ENCODE peak calls at places on chromosomes 1 and 21, in nine cellular contexts. F, Q, I, A, P, R, G, L and T are unnamed samples.

GRCh38 chr1:12486401-12487005 is 131.5 kb downstream of the DHRS3 start:
- DNase-seq in F (no peak), Q (no peak), I (peak; percentile 74), A (peak; percentile 36), P (peak; percentile 85), R (no peak), G (no peak), L (no peak), T (no peak)

GRCh38 chr1:147167361-147167760 is 4.9 kb downstream of the PRKAB2 start:
- DNase-seq in F (no peak), Q (no peak), I (no peak), A (no peak), P (no peak), R (peak; percentile 95), G (no peak), L (no peak), T (peak; percentile 76)

GRCh38 chr1:93976711-93977328 is 67.6 kb upstream of the GCLM start:
- DNase-seq in F (no peak), Q (no peak), I (no peak), A (no peak), P (no peak), R (no peak), G (no peak), L (no peak), T (no peak)

GRCh38 chr1:33388989-33389771 is 41.7 kb downstream of the PHC2 start:
- DNase-seq in F (no peak), Q (no peak), I (peak; percentile 75), A (no peak), P (no peak), R (no peak), G (no peak), L (no peak), T (no peak)

GRCh38 chr1:75334876-75335275 is 200.7 kb downstream of the LHX8 start:
- DNase-seq in F (no peak), Q (no peak), I (no peak), A (no peak), P (no peak), R (no peak), G (no peak), L (no peak), T (no peak)

GRCh38 chr1:200739499-200740290 is 1.0 kb downstream of the CAMSAP2 start:
- DNase-seq in F (no peak), Q (peak; percentile 38), I (peak; percentile 90), A (peak; percentile 50), P (peak; percentile 91), R (no peak), G (no peak), L (no peak), T (no peak)

GRCh38 chr1:235056937-235057336 is 71.7 kb downstream of the TOMM20 start:
- DNase-seq in F (no peak), Q (no peak), I (no peak), A (no peak), P (no peak), R (no peak), G (no peak), L (no peak), T (no peak)

GRCh38 chr21:36881223-36881622 is 85.2 kb downstream of the HLCS start:
- DNase-seq in F (no peak), Q (no peak), I (no peak), A (no peak), P (no peak), R (peak; percentile 61), G (no peak), L (no peak), T (no peak)

GRCh38 chr1:61477301-61477700 is 247.6 kb downstream of the TM2D1 start:
- DNase-seq in F (no peak), Q (no peak), I (no peak), A (no peak), P (no peak), R (no peak), G (no peak), L (no peak), T (no peak)

GRCh38 chr1:90347366-90347765 is 352.5 kb downstream of the ZNF326 start:
- DNase-seq in F (no peak), Q (no peak), I (no peak), A (no peak), P (no peak), R (no peak), G (no peak), L (no peak), T (no peak)

GRCh38 chr1:13710097-13710496 is 10.1 kb downstream of the PRDM2 start:
- DNase-seq in F (no peak), Q (no peak), I (no peak), A (no peak), P (no peak), R (no peak), G (no peak), L (no peak), T (no peak)

GRCh38 chr1:13714851-13715250 is 14.9 kb downstream of the PRDM2 start:
- DNase-seq in F (no peak), Q (no peak), I (no peak), A (no peak), P (no peak), R (no peak), G (no peak), L (no peak), T (no peak)
- TF ChIP-seq CTCF in F (peak; percentile 72), Q (no peak), I (no peak), A (no peak), P (no peak), R (no peak), G (peak; percentile 53), L (peak; percentile 65), T (peak; percentile 44)

DNA sequence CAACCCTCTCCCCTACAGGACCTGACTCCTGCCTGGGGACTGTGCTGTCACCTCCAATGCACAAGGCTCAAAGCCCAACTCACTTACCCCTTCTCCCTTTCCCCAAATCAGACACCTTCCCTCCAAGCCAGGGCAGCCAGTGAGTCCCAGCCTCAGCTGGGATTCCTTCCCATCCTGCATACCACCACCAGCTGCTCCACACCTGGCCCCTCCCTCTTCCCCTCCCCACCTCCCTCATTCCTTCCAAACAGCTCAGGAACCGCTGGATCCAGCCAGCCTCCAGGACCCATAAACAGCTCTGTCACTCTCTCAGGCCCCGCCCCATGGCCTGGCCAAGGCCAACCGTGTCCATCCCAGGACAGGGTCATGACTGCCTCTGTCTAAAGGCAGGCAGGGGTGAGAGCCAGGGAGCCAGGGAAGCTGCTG is 41.4 kb downstream of the ACOT7 start:
- DNase-seq in F (no peak), Q (no peak), I (no peak), A (no peak), P (no peak), R (no peak), G (no peak), L (no peak), T (no peak)
- TF ChIP-seq CTCF in F (no peak), Q (no peak), I (no peak), A (no peak), P (no peak), R (no peak), G (no peak), L (no peak), T (no peak)

GRCh38 chr21:33383056-33383888 is 19.9 kb upstream of the IFNGR2 start:
- DNase-seq in F (no peak), Q (peak; percentile 51), I (peak; percentile 66), A (peak; percentile 41), P (peak; percentile 65), R (no peak), G (peak; percentile 74), L (peak; percentile 90), T (no peak)

GRCh38 chr21:33390479-33390878 is 12.7 kb upstream of the IFNGR2 start:
- DNase-seq in F (no peak), Q (no peak), I (no peak), A (no peak), P (no peak), R (no peak), G (no peak), L (no peak), T (no peak)

GRCh38 chr21:33384851-33385331 is 18.3 kb upstream of the IFNGR2 start:
- DNase-seq in F (no peak), Q (no peak), I (no peak), A (no peak), P (no peak), R (no peak), G (peak; percentile 59), L (no peak), T (no peak)

GRCh38 chr21:33388188-33388587 is 15.0 kb upstream of the IFNGR2 start:
- DNase-seq in F (no peak), Q (no peak), I (no peak), A (no peak), P (no peak), R (no peak), G (no peak), L (no peak), T (no peak)

GRCh38 chr21:33386222-33386784 is 16.9 kb upstream of the IFNGR2 start:
- DNase-seq in F (peak; percentile 25), Q (no peak), I (no peak), A (no peak), P (no peak), R (no peak), G (no peak), L (no peak), T (no peak)
- TF ChIP-seq CTCF in F (no peak), Q (no peak), I (no peak), A (no peak), P (no peak), R (peak; percentile 17), G (no peak), L (no peak), T (peak; percentile 31)

GRCh38 chr21:25424674-25425073 is 182.6 kb downstream of the MRPL39 start:
- DNase-seq in F (no peak), Q (no peak), I (no peak), A (no peak), P (no peak), R (no peak), G (no peak), L (no peak), T (no peak)

GRCh38 chr21:25420831-25421230 is 186.4 kb downstream of the MRPL39 start:
- DNase-seq in F (no peak), Q (no peak), I (no peak), A (no peak), P (no peak), R (no peak), G (no peak), L (no peak), T (no peak)

GRCh38 chr21:25422610-25423608 is 184.4 kb downstream of the MRPL39 start:
- DNase-seq in F (no peak), Q (no peak), I (no peak), A (no peak), P (no peak), R (no peak), G (no peak), L (no peak), T (no peak)

GRCh38 chr21:25424045-25424444 is 183.2 kb downstream of the MRPL39 start:
- DNase-seq in F (no peak), Q (no peak), I (no peak), A (no peak), P (no peak), R (no peak), G (no peak), L (no peak), T (no peak)

DNA sequence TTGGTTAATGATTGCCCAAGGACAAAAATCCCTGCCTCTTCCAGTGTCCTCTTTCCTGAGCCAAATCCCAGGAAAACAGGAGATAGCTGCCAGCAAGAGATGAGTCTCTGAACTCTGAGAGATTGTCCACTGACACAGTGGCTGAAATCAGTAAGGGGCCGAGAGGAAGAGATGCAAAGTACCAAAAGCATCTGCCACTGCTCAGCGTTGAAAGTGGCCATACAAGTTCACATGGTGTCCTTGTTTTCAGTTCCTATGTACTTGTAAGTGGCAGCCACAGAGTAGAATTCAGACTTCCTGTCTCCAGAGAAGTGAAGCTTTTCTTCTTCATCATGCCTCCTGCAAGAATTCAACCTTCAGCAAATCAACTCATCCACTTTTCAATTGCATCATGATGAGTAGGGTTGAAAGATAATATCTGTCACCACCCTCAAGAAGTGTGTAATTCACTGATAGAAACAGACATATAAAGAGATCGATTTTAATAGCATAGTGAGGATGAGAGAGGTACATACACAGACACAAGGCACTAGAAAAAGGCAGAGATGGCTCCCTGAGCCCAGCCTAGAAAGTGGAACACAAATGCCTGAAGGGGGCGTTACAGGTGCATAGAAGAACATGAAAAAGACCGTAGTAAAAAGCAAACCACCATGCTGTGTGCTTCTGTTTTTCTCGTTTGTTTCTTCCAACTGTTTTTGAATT is 185.8 kb downstream of the MRPL39 start:
- DNase-seq in F (peak; percentile 29), Q (peak; percentile 45), I (no peak), A (no peak), P (no peak), R (peak; percentile 5), G (peak; percentile 55), L (peak; percentile 68), T (peak; percentile 21)
- TF ChIP-seq CTCF in F (peak; percentile 51), Q (peak; percentile 32), I (no peak), A (no peak), P (peak; percentile 19), R (peak; percentile 49), G (peak; percentile 60), L (peak; percentile 85), T (peak; percentile 66)